ENCODE peak calls at places on chromosomes 1 and 21, in six cellular contexts. T is heart right ventricle; Y is GM12864; E is fibroblast of lung; X is mammary epithelial cell; S is stimulated activated CD4-positive, alpha-beta T cell treated with anti-CD3 and anti-CD28 coated beads, Interleukin-15, amount 100 ng/mL, for 1 hour. D is an unnamed sample.

GRCh38 chr1:43885311-43885801 is 48.2 kb upstream of the ARTN start:
- DNase-seq in T (no peak), Y (no peak), E (no peak), X (no peak), S (no peak), D (peak)

GRCh38 chr1:115317101-115318012 is 20.7 kb downstream of the NGF start:
- DNase-seq in T (no peak), Y (no peak), E (no peak), X (no peak), S (no peak), D (no peak)

GRCh38 chr21:36330904-36331303 is 10.9 kb downstream of the MORC3 start:
- DNase-seq in T (peak), Y (no peak), E (peak), X (peak), S (peak), D (peak)

GRCh38 chr21:46171996-46172862 is 12.0 kb downstream of the SPATC1L start:
- DNase-seq in T (no peak), Y (no peak), E (no peak), X (no peak), S (no peak), D (no peak)

GRCh38 chr1:68570859-68571258 is 74.0 kb upstream of the DEPDC1 start:
- DNase-seq in T (no peak), Y (no peak), E (no peak), X (no peak), S (no peak), D (no peak)

GRCh38 chr1:40592107-40592773 is 60.8 kb downstream of the ZNF684 start:
- DNase-seq in T (no peak), Y (no peak), E (peak), X (peak), S (no peak), D (peak)

GRCh38 chr1:84583648-84584047 is 9.4 kb upstream of the CTBS start:
- DNase-seq in T (no peak), Y (no peak), E (no peak), X (no peak), S (no peak), D (no peak)

GRCh38 chr1:168803696-168804510 is 74.9 kb upstream of the DPT start:
- DNase-seq in T (no peak), Y (no peak), E (no peak), X (no peak), S (no peak), D (no peak)

GRCh38 chr1:45134468-45134873 is 71.9 kb downstream of the ZSWIM5 start:
- DNase-seq in T (no peak), Y (no peak), E (no peak), X (no peak), S (no peak), D (no peak)

GRCh38 chr21:15190412-15190811 is 125.6 kb upstream of the NRIP1 start:
- DNase-seq in T (no peak), Y (no peak), E (no peak), X (no peak), S (no peak), D (no peak)

GRCh38 chr1:16241116-16241763 is 4.3 kb upstream of the CPLANE2 start:
- DNase-seq in T (no peak), Y (no peak), E (no peak), X (no peak), S (no peak), D (no peak)

GRCh38 chr1:231162970-231163830 is 1.3 kb downstream of the TRIM67 start:
- DNase-seq in T (no peak), Y (no peak), E (no peak), X (no peak), S (no peak), D (no peak)

D was measured in RWPE1.